ENCODE peak calls at places on chromosomes 5 and 9, in nine cellular contexts. L is SW 1271; U is HT-29; T is aorta; S is tibial artery; B is ELR; Y is stimulated activated CD4-positive, alpha-beta T cell treated with anti-CD3 and anti-CD28 coated beads, Interleukin-2, amount 100 ng/mL, for 48 hours; V is RPMI7951; P is HEK293T. N is an unnamed sample.

GRCh38 chr9:13485068-13485596 is 205.6 kb upstream of the MPDZ start:
- DNase-seq in L (no peak), U (no peak), T (no peak), S (peak), B (no peak), Y (no peak), V (peak), P (no peak), N (no peak)

GRCh38 chr9:33125871-33126822 is 41.0 kb downstream of the B4GALT1 start:
- DNase-seq in L (no peak), U (peak), T (no peak), S (no peak), B (no peak), Y (no peak), V (peak), P (no peak), N (no peak)

GRCh38 chr9:6502399-6502798 is 89.4 kb downstream of the UHRF2 start:
- DNase-seq in L (no peak), U (no peak), T (no peak), S (no peak), B (peak), Y (no peak), V (no peak), P (no peak), N (no peak)

GRCh38 chr5:62569466-62569865 is 9.2 kb upstream of the LRRC70 start:
- DNase-seq in L (no peak), U (no peak), T (no peak), S (no peak), B (no peak), Y (no peak), V (no peak), P (no peak), N (no peak)

GRCh38 chr9:73845539-73845938 is 651.6 kb upstream of the RORB start:
- DNase-seq in L (no peak), U (no peak), T (no peak), S (no peak), B (no peak), Y (no peak), V (no peak), P (no peak), N (no peak)

GRCh38 chr5:137660349-137660817 is 75.5 kb downstream of the KLHL3 start:
- DNase-seq in L (peak), U (peak), T (peak), S (peak), B (peak), Y (peak), V (peak), P (peak), N (peak)

GRCh38 chr9:21695443-21695842 is 107.0 kb upstream of the MTAP start:
- DNase-seq in L (no peak), U (no peak), T (no peak), S (no peak), B (no peak), Y (no peak), V (no peak), P (no peak), N (no peak)

GRCh38 chr5:175216991-175217390 is 227.0 kb downstream of the DRD1 start:
- DNase-seq in L (no peak), U (no peak), T (peak), S (peak), B (no peak), Y (no peak), V (no peak), P (no peak), N (no peak)

GRCh38 chr5:93454896-93455295 is 126.1 kb downstream of the NR2F1-AS1 start:
- DNase-seq in L (no peak), U (no peak), T (no peak), S (no peak), B (no peak), Y (no peak), V (no peak), P (no peak), N (no peak)

GRCh38 chr5:157710887-157711286 is 20.3 kb upstream of the THG1L start:
- DNase-seq in L (no peak), U (no peak), T (no peak), S (no peak), B (peak), Y (no peak), V (peak), P (no peak), N (no peak)

GRCh38 chr5:111635946-111636315 is 121.1 kb downstream of the NREP start:
- DNase-seq in L (no peak), U (no peak), T (no peak), S (no peak), B (no peak), Y (no peak), V (no peak), P (no peak), N (no peak)

GRCh38 chr9:102069969-102070368 is 331.5 kb upstream of the GRIN3A start:
- DNase-seq in L (no peak), U (no peak), T (no peak), S (no peak), B (peak), Y (no peak), V (no peak), P (no peak), N (no peak)

GRCh38 chr9:89613912-89614311 is 9.1 kb downstream of the GADD45G start:
- DNase-seq in L (no peak), U (no peak), T (no peak), S (no peak), B (no peak), Y (no peak), V (no peak), P (no peak), N (no peak)

GRCh38 chr9:33290994-33291397 is 680 bp downstream of the NFX1 start:
- DNase-seq in L (peak), U (peak), T (no peak), S (no peak), B (no peak), Y (no peak), V (no peak), P (peak), N (no peak)

GRCh38 chr9:98450486-98450885 is 195.0 kb upstream of the TBC1D2 start:
- DNase-seq in L (no peak), U (no peak), T (no peak), S (no peak), B (peak), Y (no peak), V (peak), P (no peak), N (no peak)

GRCh38 chr9:124270504-124271335 is 13.0 kb downstream of the NEK6 start:
- DNase-seq in L (no peak), U (no peak), T (peak), S (peak), B (no peak), Y (no peak), V (no peak), P (no peak), N (no peak)

GRCh38 chr5:151900876-151901275 is 23.8 kb downstream of the GLRA1 start:
- DNase-seq in L (no peak), U (no peak), T (no peak), S (no peak), B (no peak), Y (no peak), V (no peak), P (no peak), N (no peak)

GRCh38 chr9:112921549-112921948 is 30.9 kb upstream of the SLC46A2 start:
- DNase-seq in L (peak), U (peak), T (no peak), S (no peak), B (peak), Y (no peak), V (peak), P (peak), N (no peak)

GRCh38 chr5:35294976-35295375 is 64.7 kb upstream of the PRLR start:
- DNase-seq in L (no peak), U (peak), T (no peak), S (no peak), B (peak), Y (no peak), V (peak), P (no peak), N (no peak)

GRCh38 chr9:71911908-71912325 is 478 bp downstream of the C9orf85 start:
- DNase-seq in L (no peak), U (no peak), T (no peak), S (no peak), B (no peak), Y (no peak), V (peak), P (no peak), N (no peak)

GRCh38 chr5:53543401-53543800 is 17.0 kb upstream of the NDUFS4 start:
- DNase-seq in L (no peak), U (no peak), T (no peak), S (no peak), B (peak), Y (no peak), V (peak), P (no peak), N (no peak)

GRCh38 chr9:129596541-129597328 is 24.2 kb downstream of the C9orf50 start:
- DNase-seq in L (no peak), U (peak), T (peak), S (peak), B (peak), Y (no peak), V (peak), P (no peak), N (no peak)

GRCh38 chr5:82584631-82585030 is 306.5 kb upstream of the RPS23 start:
- DNase-seq in L (no peak), U (no peak), T (peak), S (peak), B (no peak), Y (no peak), V (no peak), P (no peak), N (no peak)

GRCh38 chr5:111689576-111689975 is 67.4 kb downstream of the NREP start:
- DNase-seq in L (no peak), U (no peak), T (no peak), S (no peak), B (no peak), Y (no peak), V (peak), P (no peak), N (no peak)

GRCh38 chr9:110089681-110090370 is 118.1 kb downstream of the C9orf152 start:
- DNase-seq in L (no peak), U (peak), T (no peak), S (no peak), B (peak), Y (no peak), V (no peak), P (no peak), N (no peak)

GRCh38 chr5:142746532-142746931 is 23.6 kb upstream of the ARHGAP26 start:
- DNase-seq in L (no peak), U (no peak), T (no peak), S (no peak), B (no peak), Y (no peak), V (no peak), P (no peak), N (no peak)

GRCh38 chr5:38535281-38535750 is 21.1 kb downstream of the LIFR start:
- DNase-seq in L (no peak), U (no peak), T (no peak), S (no peak), B (no peak), Y (no peak), V (no peak), P (no peak), N (no peak)

GRCh38 chr5:180646963-180647305 is 2.5 kb downstream of the FLT4 start:
- DNase-seq in L (no peak), U (no peak), T (no peak), S (peak), B (no peak), Y (no peak), V (no peak), P (no peak), N (no peak)

GRCh38 chr5:13957032-13957645 is 12.7 kb upstream of the DNAH5 start:
- DNase-seq in L (peak), U (peak), T (no peak), S (no peak), B (peak), Y (no peak), V (peak), P (peak), N (no peak)

GRCh38 chr9:118459832-118460425 is 755.7 kb downstream of the TLR4 start:
- DNase-seq in L (no peak), U (no peak), T (no peak), S (no peak), B (no peak), Y (no peak), V (no peak), P (no peak), N (no peak)

GRCh38 chr9:7370378-7370777 is 429.2 kb downstream of the DMAC1 start:
- DNase-seq in L (no peak), U (no peak), T (no peak), S (no peak), B (no peak), Y (no peak), V (peak), P (no peak), N (no peak)

GRCh38 chr9:70701163-70701562 is 286.7 kb upstream of the KLF9 start:
- DNase-seq in L (no peak), U (no peak), T (no peak), S (no peak), B (no peak), Y (no peak), V (no peak), P (no peak), N (no peak)

GRCh38 chr5:35990941-35991592 is at the start of gene UGT3A1:
- DNase-seq in L (no peak), U (no peak), T (no peak), S (no peak), B (no peak), Y (no peak), V (no peak), P (no peak), N (no peak)

GRCh38 chr5:142717582-142718215 is 31.8 kb upstream of the FGF1 start:
- DNase-seq in L (peak), U (peak), T (peak), S (no peak), B (peak), Y (no peak), V (peak), P (peak), N (no peak)

GRCh38 chr5:179273441-179274145 is 71.7 kb downstream of the ADAMTS2 start:
- DNase-seq in L (no peak), U (no peak), T (peak), S (peak), B (no peak), Y (no peak), V (no peak), P (no peak), N (no peak)

GRCh38 chr5:81409845-81410369 is 16.0 kb upstream of the ACOT12 start:
- DNase-seq in L (no peak), U (no peak), T (no peak), S (no peak), B (no peak), Y (no peak), V (no peak), P (no peak), N (no peak)

GRCh38 chr5:59496524-59497134 is 396.9 kb downstream of the PDE4D start:
- DNase-seq in L (no peak), U (no peak), T (no peak), S (no peak), B (peak), Y (no peak), V (no peak), P (peak), N (no peak)

GRCh38 chr9:4541848-4542247 is 51.6 kb downstream of the SLC1A1 start:
- DNase-seq in L (no peak), U (no peak), T (no peak), S (no peak), B (no peak), Y (no peak), V (no peak), P (no peak), N (no peak)

GRCh38 chr5:94376672-94377345 is 241.6 kb downstream of the KIAA0825 start:
- DNase-seq in L (no peak), U (no peak), T (no peak), S (no peak), B (peak), Y (no peak), V (no peak), P (peak), N (no peak)

N was measured in stimulated activated effector memory CD8-positive, alpha-beta T cell treated with anti-CD3 and anti-CD28 coated beads, Interleukin-12 subunit alpha, Interleukin-12 subunit beta, amount 100 ng/mL, for 72 hours.